ENCODE peak calls at places on chromosome 4, in five cellular contexts. W, T, E, Z and Y are unnamed samples. For H3K4me1 and H3K27me3, the result is how much of the 10 kb centered on the place peaks cover.

GRCh38 chr4:1842993-1843448 is 12.9 kb downstream of the LETM1 start:
- DNase-seq in W (peak), T (no peak), E (peak), Z (no peak), Y (no peak)

GRCh38 chr4:152972821-152973613 is 36.9 kb downstream of the FHDC1 start:
- DNase-seq in W (peak), T (no peak), E (peak), Z (no peak), Y (no peak)

GRCh38 chr4:108651068-108651794 is 832 bp downstream of the OSTC start:
- DNase-seq in W (peak), T (no peak), E (peak), Z (no peak), Y (peak)

GRCh38 chr4:88533937-88534750 is 10.6 kb upstream of the PYURF start:
- DNase-seq in W (peak), T (no peak), E (peak), Z (no peak), Y (no peak)

GRCh38 chr4:119656986-119657635 is 28.5 kb upstream of the PDE5A start:
- DNase-seq in W (peak), T (no peak), E (peak), Z (no peak), Y (no peak)

GRCh38 chr4:25535701-25536473 is 119.8 kb upstream of the SLC34A2 start:
- DNase-seq in W (peak), T (no peak), E (no peak), Z (peak), Y (no peak)

GRCh38 chr4:165384608-165385007 is 5.8 kb downstream of the CPE start:
- DNase-seq in W (peak), T (no peak), E (peak), Z (no peak), Y (peak)

GRCh38 chr4:10015140-10015753 is 6.0 kb downstream of the SLC2A9 start:
- DNase-seq in W (peak), T (no peak), E (no peak), Z (no peak), Y (peak)

GRCh38 chr4:152536545-152537182 is 772 bp upstream of the FBXW7 start:
- DNase-seq in W (peak), T (no peak), E (peak), Z (no peak), Y (peak)

GRCh38 chr4:53490965-53491622 is 100.2 kb downstream of the LNX1 start:
- DNase-seq in W (peak), T (peak), E (peak), Z (no peak), Y (peak)

GRCh38 chr4:153296424-153296823 is 48.1 kb upstream of the MND1 start:
- DNase-seq in W (peak), T (no peak), E (peak), Z (no peak), Y (no peak)

GRCh38 chr4:74675673-74676279 is 118.5 kb downstream of the BTC start:
- DNase-seq in W (peak), T (no peak), E (peak), Z (no peak), Y (peak)

GRCh38 chr4:40856836-40857362 is 107.1 kb downstream of the NSUN7 start:
- DNase-seq in W (peak), T (peak), E (peak), Z (peak), Y (no peak)

GRCh38 chr4:150229538-150229937 is 151.3 kb downstream of the DCLK2 start:
- DNase-seq in W (peak), T (no peak), E (peak), Z (no peak), Y (no peak)

GRCh38 chr4:65589331-65589730 is 81.0 kb downstream of the EPHA5 start:
- DNase-seq in W (no peak), T (no peak), E (no peak), Z (no peak), Y (no peak)

GRCh38 chr4:122005064-122005755 is 53.4 kb upstream of the TRPC3 start:
- DNase-seq in W (no peak), T (no peak), E (peak), Z (no peak), Y (peak)

GRCh38 chr4:79042079-79042674 is 102.9 kb upstream of the PAQR3 start:
- DNase-seq in W (peak), T (no peak), E (peak), Z (no peak), Y (peak)

GRCh38 chr4:71052034-71052433 is 58.6 kb downstream of the DCK start:
- DNase-seq in W (no peak), T (no peak), E (no peak), Z (no peak), Y (no peak)

GRCh38 chr4:156781852-156782251 is 189.7 kb downstream of the PDGFC start:
- DNase-seq in W (no peak), T (no peak), E (no peak), Z (no peak), Y (no peak)

GRCh38 chr4:164892018-164892417 is 15.0 kb downstream of the APELA start:
- DNase-seq in W (no peak), T (no peak), E (no peak), Z (no peak), Y (no peak)

GRCh38 chr4:80197601-80198444 is 520 bp downstream of the PRDM8 start:
- DNase-seq in W (peak), T (no peak), E (peak), Z (peak), Y (peak)

GRCh38 chr4:152605641-152606304 is 69.9 kb upstream of the FBXW7 start:
- DNase-seq in W (peak), T (no peak), E (peak), Z (no peak), Y (peak)

DNA sequence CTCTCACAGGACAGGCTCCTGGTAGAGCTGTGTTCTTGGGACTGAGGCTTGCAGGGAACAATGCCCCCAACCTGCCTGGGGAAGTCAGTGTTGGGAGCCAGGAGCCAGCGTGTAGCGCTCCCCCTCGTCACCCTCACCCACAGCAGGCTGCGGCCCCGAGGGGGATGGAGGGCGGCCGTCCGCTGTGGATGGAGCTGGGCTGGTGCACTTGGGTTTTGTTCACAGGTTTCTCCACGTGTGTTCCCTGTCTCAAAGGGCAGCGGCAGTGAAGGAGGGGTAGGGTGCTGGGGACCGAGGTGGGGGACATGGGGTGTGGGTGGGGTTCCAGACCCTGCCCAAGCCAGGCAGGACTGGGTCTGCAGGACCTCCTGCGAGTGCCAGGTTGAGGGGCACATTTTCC is 69.1 kb downstream of the RGS12 start:
- DNase-seq in W (no peak), T (no peak), E (no peak), Z (no peak), Y (no peak)
- H3K4me1 ChIP-seq in W (under half), T (under half), E (under half), Z (under half), Y (under half)

GRCh38 chr4:8874003-8874895 is 2.6 kb upstream of the HMX1 start:
- DNase-seq in W (no peak), T (no peak), E (no peak), Z (no peak), Y (no peak)
- H3K27me3 ChIP-seq in W (half or more), T (half or more), E (half or more), Z (half or more), Y (under half)

DNA sequence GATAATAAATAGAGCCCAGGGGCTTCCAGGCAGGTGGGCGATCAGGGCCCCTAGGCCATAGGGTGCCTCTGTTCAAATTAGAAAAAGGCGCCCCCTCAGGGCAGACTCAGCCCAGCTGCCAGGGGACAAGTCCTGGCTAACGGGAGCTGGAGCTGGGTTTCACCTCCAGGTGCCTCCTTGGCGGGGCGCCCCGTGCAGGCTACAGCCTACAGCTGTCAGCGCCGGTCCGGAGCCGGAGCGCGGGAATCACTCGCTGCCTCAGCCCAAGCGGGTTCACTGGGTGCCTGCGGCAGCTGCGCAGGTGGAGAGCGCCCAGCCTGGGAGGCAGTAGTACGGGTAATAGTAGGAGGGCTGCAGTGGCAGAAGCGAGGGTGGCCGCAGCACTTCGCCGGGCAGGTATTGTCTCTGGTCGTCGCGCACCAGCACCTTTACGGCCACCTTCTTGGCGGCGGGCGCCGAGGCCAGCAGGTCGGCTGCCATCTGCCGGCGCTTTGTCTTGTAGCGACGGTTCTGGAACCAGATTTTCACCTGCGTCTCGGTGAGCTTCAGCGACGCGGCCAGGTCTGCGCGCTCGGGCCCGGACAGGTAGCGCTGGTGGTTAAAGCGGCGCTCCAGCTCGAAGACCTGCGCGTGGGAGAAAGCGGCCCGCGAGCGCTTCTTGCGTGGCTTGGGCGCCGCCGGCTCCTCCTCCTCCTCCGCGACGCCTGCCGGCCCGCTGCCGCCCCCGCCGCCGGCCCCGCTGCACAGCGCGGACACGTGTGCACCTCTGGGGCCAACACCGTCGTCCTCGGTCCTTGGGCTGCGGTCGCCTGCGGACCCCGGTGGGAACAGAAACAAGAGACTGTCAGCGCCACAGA is 2.4 kb downstream of the NKX3-2 start:
- DNase-seq in W (no peak), T (no peak), E (no peak), Z (no peak), Y (no peak)
- H3K4me3 ChIP-seq in W (peak), T (no peak), E (peak), Z (peak), Y (no peak)

GRCh38 chr4:38634047-38634759 is 29.8 kb upstream of the KLF3 start:
- DNase-seq in W (no peak), T (no peak), E (peak), Z (no peak), Y (no peak)
- H3K4me1 ChIP-seq in W (under half), T (under half), E (under half), Z (under half), Y (under half)

GRCh38 chr4:77194366-77194765 is 37.4 kb downstream of the CCNG2 start:
- DNase-seq in W (no peak), T (no peak), E (no peak), Z (no peak), Y (no peak)

GRCh38 chr4:77196866-77197265 is 39.9 kb downstream of the CCNG2 start:
- DNase-seq in W (no peak), T (no peak), E (no peak), Z (no peak), Y (peak)

GRCh38 chr4:77193511-77194236 is 36.7 kb downstream of the CCNG2 start:
- DNase-seq in W (no peak), T (peak), E (no peak), Z (peak), Y (no peak)

GRCh38 chr4:77193046-77193445 is 36.0 kb downstream of the CCNG2 start:
- DNase-seq in W (no peak), T (no peak), E (no peak), Z (no peak), Y (no peak)

DNA sequence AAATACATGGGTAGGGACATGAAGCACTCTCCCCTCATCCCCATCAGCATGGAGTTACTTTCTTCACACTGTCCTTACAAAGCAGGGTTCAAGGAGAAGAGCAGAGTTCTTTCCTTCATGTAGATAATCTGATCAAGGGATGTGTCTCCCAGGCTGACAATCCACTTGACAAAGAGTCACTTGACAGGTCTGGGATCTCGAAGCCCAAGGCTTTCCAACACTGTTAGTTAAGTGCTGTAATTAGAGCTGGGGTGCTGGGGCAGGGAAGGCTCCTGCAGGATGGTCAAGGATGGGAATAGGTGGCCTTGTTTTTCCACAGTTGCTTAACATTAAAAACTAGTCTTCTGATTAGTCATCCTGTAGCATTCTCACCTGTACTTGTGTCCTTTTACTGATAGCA is 38.0 kb downstream of the CCNG2 start:
- DNase-seq in W (no peak), T (no peak), E (no peak), Z (no peak), Y (no peak)
- H3K27me3 ChIP-seq in W (under half), T (under half), E (under half), Z (under half), Y (under half)